ENCODE peak calls at places on chromosomes 1 and 21, in nine cellular contexts. One of them, this sample, is unnamed.

GRCh38 chr21:37300114-37300746 is 33.1 kb upstream of the VPS26C start:
- DNase-seq in fibroblast of lung: no peak
- DNase-seq in mammary epithelial cell: no peak
- DNase-seq in fibroblast of pulmonary artery: no peak
- DNase-seq in lower lobe of right lung: no peak
- DNase-seq in CD4-positive, alpha-beta T cell: no peak
- DNase-seq in PC-3: no peak
- DNase-seq in IMR-90: no peak
- DNase-seq in kidney epithelial cell: no peak
- DNase-seq in this sample: no peak

GRCh38 chr1:118253310-118253903 is 68.4 kb upstream of the SPAG17 start:
- DNase-seq in fibroblast of lung: no peak
- DNase-seq in fibroblast of pulmonary artery: no peak
- DNase-seq in IMR-90: no peak
- DNase-seq in kidney epithelial cell: no peak
- DNase-seq in PC-3: no peak
- DNase-seq in lower lobe of right lung: no peak
- DNase-seq in CD4-positive, alpha-beta T cell: no peak
- DNase-seq in mammary epithelial cell: no peak
- DNase-seq in this sample: no peak

GRCh38 chr1:158666037-158666436 is 20.5 kb downstream of the SPTA1 start:
- DNase-seq in fibroblast of pulmonary artery: no peak
- DNase-seq in kidney epithelial cell: no peak
- DNase-seq in lower lobe of right lung: no peak
- DNase-seq in mammary epithelial cell: no peak
- DNase-seq in fibroblast of lung: no peak
- DNase-seq in PC-3: no peak
- DNase-seq in IMR-90: no peak
- DNase-seq in CD4-positive, alpha-beta T cell: no peak
- DNase-seq in this sample: no peak

GRCh38 chr1:93847811-93848288 is 31.2 kb downstream of the DNTTIP2 start:
- DNase-seq in CD4-positive, alpha-beta T cell: peak
- DNase-seq in kidney epithelial cell: no peak
- DNase-seq in fibroblast of pulmonary artery: peak
- DNase-seq in lower lobe of right lung: peak
- DNase-seq in IMR-90: peak
- DNase-seq in mammary epithelial cell: peak
- DNase-seq in fibroblast of lung: peak
- DNase-seq in PC-3: peak
- DNase-seq in this sample: peak

GRCh38 chr1:201781447-201781846 is 47.5 kb upstream of the IPO9 start:
- DNase-seq in mammary epithelial cell: no peak
- DNase-seq in IMR-90: peak
- DNase-seq in fibroblast of lung: peak
- DNase-seq in lower lobe of right lung: no peak
- DNase-seq in kidney epithelial cell: no peak
- DNase-seq in PC-3: no peak
- DNase-seq in CD4-positive, alpha-beta T cell: no peak
- DNase-seq in fibroblast of pulmonary artery: peak
- DNase-seq in this sample: no peak

GRCh38 chr1:242824435-242824834 is 299.9 kb upstream of the PLD5 start:
- DNase-seq in IMR-90: no peak
- DNase-seq in fibroblast of pulmonary artery: peak
- DNase-seq in PC-3: peak
- DNase-seq in mammary epithelial cell: peak
- DNase-seq in CD4-positive, alpha-beta T cell: no peak
- DNase-seq in fibroblast of lung: no peak
- DNase-seq in lower lobe of right lung: no peak
- DNase-seq in kidney epithelial cell: no peak
- DNase-seq in this sample: peak

GRCh38 chr1:28208818-28209441 is 23.9 kb downstream of the DNAJC8 start:
- DNase-seq in fibroblast of lung: peak
- DNase-seq in kidney epithelial cell: peak
- DNase-seq in fibroblast of pulmonary artery: peak
- DNase-seq in lower lobe of right lung: no peak
- DNase-seq in mammary epithelial cell: peak
- DNase-seq in IMR-90: peak
- DNase-seq in PC-3: peak
- DNase-seq in CD4-positive, alpha-beta T cell: peak
- DNase-seq in this sample: peak

GRCh38 chr1:165395522-165396300 is 39.2 kb upstream of the LMX1A start:
- DNase-seq in lower lobe of right lung: no peak
- DNase-seq in PC-3: no peak
- DNase-seq in fibroblast of pulmonary artery: no peak
- DNase-seq in mammary epithelial cell: peak
- DNase-seq in IMR-90: no peak
- DNase-seq in fibroblast of lung: no peak
- DNase-seq in kidney epithelial cell: no peak
- DNase-seq in CD4-positive, alpha-beta T cell: no peak
- DNase-seq in this sample: no peak

GRCh38 chr1:21232044-21232443 is 55.3 kb upstream of the EIF4G3 start:
- DNase-seq in fibroblast of lung: peak
- DNase-seq in fibroblast of pulmonary artery: peak
- DNase-seq in CD4-positive, alpha-beta T cell: no peak
- DNase-seq in lower lobe of right lung: no peak
- DNase-seq in IMR-90: peak
- DNase-seq in kidney epithelial cell: no peak
- DNase-seq in PC-3: peak
- DNase-seq in mammary epithelial cell: peak
- DNase-seq in this sample: peak

GRCh38 chr21:27076035-27076434 is 109.1 kb upstream of the ADAMTS5 start:
- DNase-seq in lower lobe of right lung: no peak
- DNase-seq in fibroblast of lung: no peak
- DNase-seq in PC-3: no peak
- DNase-seq in CD4-positive, alpha-beta T cell: no peak
- DNase-seq in kidney epithelial cell: no peak
- DNase-seq in mammary epithelial cell: no peak
- DNase-seq in IMR-90: peak
- DNase-seq in fibroblast of pulmonary artery: no peak
- DNase-seq in this sample: no peak

GRCh38 chr21:26717146-26717739 is 128.0 kb downstream of the ADAMTS1 start:
- DNase-seq in mammary epithelial cell: peak
- DNase-seq in lower lobe of right lung: no peak
- DNase-seq in IMR-90: peak
- DNase-seq in CD4-positive, alpha-beta T cell: no peak
- DNase-seq in kidney epithelial cell: no peak
- DNase-seq in PC-3: peak
- DNase-seq in fibroblast of pulmonary artery: peak
- DNase-seq in fibroblast of lung: peak
- DNase-seq in this sample: peak

GRCh38 chr1:179327679-179328078 is 34.1 kb downstream of the SOAT1 start:
- DNase-seq in fibroblast of lung: peak
- DNase-seq in lower lobe of right lung: no peak
- DNase-seq in PC-3: no peak
- DNase-seq in mammary epithelial cell: no peak
- DNase-seq in CD4-positive, alpha-beta T cell: no peak
- DNase-seq in kidney epithelial cell: no peak
- DNase-seq in fibroblast of pulmonary artery: peak
- DNase-seq in IMR-90: no peak
- DNase-seq in this sample: no peak

GRCh38 chr1:25904942-25905679 is 1.1 kb downstream of the STMN1 start:
- DNase-seq in kidney epithelial cell: peak
- DNase-seq in fibroblast of lung: peak
- DNase-seq in fibroblast of pulmonary artery: peak
- DNase-seq in PC-3: peak
- DNase-seq in mammary epithelial cell: peak
- DNase-seq in CD4-positive, alpha-beta T cell: peak
- DNase-seq in lower lobe of right lung: peak
- DNase-seq in IMR-90: peak
- DNase-seq in this sample: peak

GRCh38 chr1:37308571-37308960 is 165.8 kb upstream of the ZC3H12A start:
- DNase-seq in fibroblast of pulmonary artery: no peak
- DNase-seq in kidney epithelial cell: no peak
- DNase-seq in IMR-90: no peak
- DNase-seq in mammary epithelial cell: no peak
- DNase-seq in CD4-positive, alpha-beta T cell: no peak
- DNase-seq in lower lobe of right lung: no peak
- DNase-seq in PC-3: no peak
- DNase-seq in fibroblast of lung: no peak
- DNase-seq in this sample: no peak

DNA sequence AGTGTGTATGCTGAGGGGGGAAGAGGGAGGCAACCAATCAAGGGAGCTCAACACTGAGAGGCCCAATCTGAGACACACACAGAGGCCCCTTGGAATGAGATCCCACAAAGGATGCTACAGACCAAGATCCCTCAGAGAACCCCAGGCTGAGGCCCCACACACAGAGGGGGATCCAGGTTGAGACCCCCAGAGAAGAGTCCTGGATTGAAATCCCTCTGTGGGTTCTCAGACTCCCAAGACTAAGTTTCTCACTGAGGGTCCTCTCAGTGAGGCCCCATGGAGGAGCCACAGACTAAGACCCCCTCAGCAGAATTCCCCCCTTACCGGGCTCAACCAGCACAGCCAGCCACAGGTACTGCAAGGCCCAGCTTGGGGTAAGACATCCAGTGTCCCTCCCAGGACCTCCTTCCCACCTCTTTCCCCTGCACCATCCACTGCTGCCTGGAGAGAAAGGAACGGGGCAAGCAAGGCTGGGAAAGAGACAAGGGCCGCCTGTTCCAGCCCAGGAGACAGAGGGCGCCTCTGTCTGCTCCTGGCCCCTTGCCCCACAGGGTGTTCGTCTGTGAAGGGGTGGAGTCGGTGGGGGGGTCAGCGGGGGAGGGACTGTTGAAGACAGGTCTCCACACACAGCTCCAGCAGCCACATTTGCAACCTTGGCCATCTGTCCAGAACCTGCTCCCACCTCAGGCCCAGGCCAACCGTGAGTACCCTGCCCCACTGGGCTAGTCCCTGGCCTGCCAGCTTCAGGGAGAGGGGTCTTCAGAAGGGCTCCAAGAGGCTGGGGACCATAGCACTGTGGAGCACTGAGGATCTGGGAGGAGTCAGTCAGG is at the start of gene S100A1:
- DNase-seq in kidney epithelial cell: no peak
- DNase-seq in PC-3: no peak
- DNase-seq in fibroblast of lung: no peak
- DNase-seq in IMR-90: no peak
- DNase-seq in lower lobe of right lung: no peak
- DNase-seq in fibroblast of pulmonary artery: no peak
- DNase-seq in mammary epithelial cell: no peak
- DNase-seq in CD4-positive, alpha-beta T cell: no peak
- DNase-seq in this sample: no peak
- TF ChIP-seq CTCF in kidney epithelial cell: no peak
- TF ChIP-seq CTCF in PC-3: no peak
- TF ChIP-seq CTCF in fibroblast of lung: no peak
- TF ChIP-seq CTCF in IMR-90: no peak
- TF ChIP-seq CTCF in lower lobe of right lung: no peak
- TF ChIP-seq CTCF in fibroblast of pulmonary artery: no peak
- TF ChIP-seq CTCF in mammary epithelial cell: no peak
- TF ChIP-seq CTCF in CD4-positive, alpha-beta T cell: no peak
- TF ChIP-seq CTCF in this sample: peak

DNA sequence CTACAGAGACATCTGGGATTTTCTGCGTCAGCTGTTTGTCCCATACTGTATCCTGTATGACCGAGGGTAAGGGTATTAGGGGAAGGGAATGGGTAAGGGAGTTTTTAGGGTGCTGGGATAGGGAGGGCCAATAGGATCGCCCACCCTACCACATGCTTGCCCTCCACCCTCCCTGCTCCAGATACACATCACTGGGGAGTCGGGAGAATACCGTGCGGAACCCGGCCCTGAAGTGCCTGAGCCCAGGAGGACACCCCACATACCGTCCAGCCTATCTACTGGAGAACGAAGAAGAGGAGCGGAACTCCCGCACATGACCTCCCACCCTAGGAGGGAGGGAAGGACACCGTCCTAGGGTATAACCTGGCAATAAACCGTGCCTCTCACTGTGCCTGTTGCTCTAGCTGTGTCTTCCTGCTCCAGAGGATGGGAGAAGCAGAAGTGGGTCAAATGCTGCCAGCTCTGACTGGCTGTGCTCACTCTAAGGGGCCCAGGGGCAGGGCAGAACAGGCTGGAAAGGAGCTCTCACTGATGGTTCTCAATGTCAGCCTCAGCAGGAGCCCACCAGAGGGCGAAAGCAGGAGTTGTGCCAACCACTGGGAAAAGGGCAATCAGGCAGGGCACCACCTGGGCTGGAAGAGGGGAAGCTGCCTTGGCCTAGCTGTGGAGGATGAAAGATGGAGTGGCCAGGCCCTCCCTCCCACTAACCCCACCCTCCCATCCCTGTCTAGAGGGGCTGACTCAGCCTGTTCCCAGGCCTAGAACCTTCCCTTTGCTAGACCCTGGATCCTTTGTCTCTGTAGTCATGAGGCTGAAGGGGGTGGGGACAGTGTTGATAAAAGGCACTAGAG is 440 bp upstream of the LENEP start:
- DNase-seq in CD4-positive, alpha-beta T cell: no peak
- DNase-seq in fibroblast of lung: peak
- DNase-seq in mammary epithelial cell: no peak
- DNase-seq in PC-3: peak
- DNase-seq in IMR-90: peak
- DNase-seq in lower lobe of right lung: peak
- DNase-seq in kidney epithelial cell: no peak
- DNase-seq in fibroblast of pulmonary artery: peak
- DNase-seq in this sample: peak
- TF ChIP-seq CTCF in CD4-positive, alpha-beta T cell: no peak
- TF ChIP-seq CTCF in fibroblast of lung: peak
- TF ChIP-seq CTCF in mammary epithelial cell: peak
- TF ChIP-seq CTCF in PC-3: peak
- TF ChIP-seq CTCF in IMR-90: peak
- TF ChIP-seq CTCF in lower lobe of right lung: no peak
- TF ChIP-seq CTCF in kidney epithelial cell: peak
- TF ChIP-seq CTCF in fibroblast of pulmonary artery: peak
- TF ChIP-seq CTCF in this sample: peak

DNA sequence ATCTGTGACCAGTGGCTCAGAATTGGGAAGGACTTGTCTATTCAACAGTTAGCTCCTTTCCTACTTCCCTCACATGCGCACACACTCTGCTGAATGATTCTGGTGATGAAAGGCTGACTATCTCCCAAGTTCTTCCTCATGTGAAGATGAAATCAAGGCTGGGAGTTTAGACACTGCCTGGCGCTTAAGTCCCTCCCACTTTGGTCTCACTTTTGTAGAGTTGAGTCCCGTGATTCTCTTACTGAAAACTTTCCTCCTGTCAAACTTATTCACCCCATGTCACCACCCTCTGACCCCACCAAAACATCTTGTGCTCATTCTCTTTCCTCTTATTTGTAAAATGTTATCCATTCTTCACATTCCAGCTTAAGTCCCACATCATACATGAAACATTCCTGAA is 8.4 kb upstream of the MRPS6 start:
- DNase-seq in lower lobe of right lung: no peak
- DNase-seq in IMR-90: no peak
- DNase-seq in mammary epithelial cell: no peak
- DNase-seq in fibroblast of pulmonary artery: no peak
- DNase-seq in kidney epithelial cell: no peak
- DNase-seq in CD4-positive, alpha-beta T cell: no peak
- DNase-seq in PC-3: no peak
- DNase-seq in fibroblast of lung: no peak
- DNase-seq in this sample: no peak
- TF ChIP-seq CTCF in lower lobe of right lung: no peak
- TF ChIP-seq CTCF in IMR-90: no peak
- TF ChIP-seq CTCF in mammary epithelial cell: no peak
- TF ChIP-seq CTCF in fibroblast of pulmonary artery: no peak
- TF ChIP-seq CTCF in kidney epithelial cell: no peak
- TF ChIP-seq CTCF in CD4-positive, alpha-beta T cell: no peak
- TF ChIP-seq CTCF in PC-3: no peak
- TF ChIP-seq CTCF in fibroblast of lung: no peak
- TF ChIP-seq CTCF in this sample: no peak

DNA sequence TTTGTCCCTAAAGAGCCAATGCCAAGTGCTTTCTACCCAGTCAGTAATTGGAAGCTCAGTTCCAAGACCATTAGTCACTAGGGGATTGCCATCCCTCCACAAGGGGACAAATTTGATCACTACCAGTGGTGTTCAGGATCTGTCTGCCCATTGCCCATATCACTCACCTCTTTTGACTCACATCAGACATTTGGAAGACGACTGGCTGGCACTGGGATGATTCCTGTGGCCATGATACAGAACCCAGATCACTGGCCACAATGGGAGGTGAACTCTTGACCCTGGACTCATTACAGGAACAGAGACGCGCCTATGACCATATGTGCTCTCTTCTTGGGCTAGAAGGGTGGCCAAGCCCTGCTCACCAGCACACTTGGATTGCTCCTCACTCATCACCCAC is 71.0 kb downstream of the COLGALT2 start:
- DNase-seq in fibroblast of lung: no peak
- DNase-seq in fibroblast of pulmonary artery: no peak
- DNase-seq in CD4-positive, alpha-beta T cell: no peak
- DNase-seq in IMR-90: no peak
- DNase-seq in mammary epithelial cell: no peak
- DNase-seq in lower lobe of right lung: no peak
- DNase-seq in kidney epithelial cell: no peak
- DNase-seq in PC-3: no peak
- DNase-seq in this sample: no peak
- TF ChIP-seq CTCF in fibroblast of lung: no peak
- TF ChIP-seq CTCF in fibroblast of pulmonary artery: no peak
- TF ChIP-seq CTCF in CD4-positive, alpha-beta T cell: no peak
- TF ChIP-seq CTCF in IMR-90: no peak
- TF ChIP-seq CTCF in mammary epithelial cell: no peak
- TF ChIP-seq CTCF in lower lobe of right lung: no peak
- TF ChIP-seq CTCF in kidney epithelial cell: no peak
- TF ChIP-seq CTCF in PC-3: no peak
- TF ChIP-seq CTCF in this sample: no peak

This sample was measured in HFFc6.